ENCODE peak calls at places on chromosomes 16 and 17, in nine cellular contexts. K, R, G, E, P, T, A, Q and I are unnamed samples.

GRCh38 chr17:39676198-39676819 is 8.1 kb downstream of the PNMT start:
- DNase-seq in K (no peak), R (peak), T (no peak), Q (no peak), A (no peak), P (peak), G (no peak), E (peak), I (no peak)

GRCh38 chr17:83198366-83199341 is 119.2 kb downstream of the METRNL start:
- DNase-seq in T (no peak), R (no peak), G (no peak), K (no peak), A (no peak), E (no peak), Q (no peak), P (no peak), I (peak)

GRCh38 chr16:10368984-10369551 is 16.8 kb upstream of the ATF7IP2 start:
- DNase-seq in E (no peak), T (no peak), G (no peak), K (no peak), A (peak), R (no peak), P (no peak), Q (no peak), I (no peak)

GRCh38 chr17:77798481-77798880 is 160.0 kb upstream of the TNRC6C start:
- DNase-seq in R (no peak), T (no peak), K (no peak), P (no peak), G (no peak), Q (no peak), E (no peak), A (no peak), I (no peak)

GRCh38 chr16:25007284-25007984 is 7.7 kb downstream of the ARHGAP17 start:
- DNase-seq in G (no peak), P (no peak), K (peak), A (peak), E (no peak), R (no peak), T (no peak), Q (no peak), I (no peak)

GRCh38 chr17:2176484-2177175 is 121.7 kb downstream of the HIC1 start:
- DNase-seq in R (no peak), P (no peak), G (no peak), K (no peak), Q (no peak), T (no peak), E (no peak), A (no peak), I (no peak)

GRCh38 chr17:63364387-63364786 is 81.7 kb downstream of the CYB561 start:
- DNase-seq in T (no peak), P (no peak), Q (peak), G (no peak), K (peak), R (no peak), A (peak), E (no peak), I (no peak)

GRCh38 chr16:50771366-50771765 is 29.5 kb downstream of the CYLD start:
- DNase-seq in K (peak), R (no peak), P (no peak), G (no peak), A (peak), T (no peak), Q (peak), E (no peak), I (no peak)

GRCh38 chr16:27844826-27845225 is 218.7 kb downstream of the GSG1L start:
- DNase-seq in Q (no peak), R (no peak), A (no peak), K (no peak), G (no peak), P (no peak), T (no peak), E (no peak), I (peak)

GRCh38 chr16:4733211-4733742 is 794 bp downstream of the ANKS3 start:
- DNase-seq in K (no peak), R (no peak), A (no peak), Q (no peak), T (no peak), G (no peak), E (no peak), P (no peak), I (no peak)
- TF ChIP-seq CTCF in K (no peak), R (no peak), A (no peak), Q (no peak), T (no peak), G (no peak), E (no peak), P (no peak), I (no peak)

GRCh38 chr16:81096715-81097208 is 567 bp upstream of the GCSH start:
- DNase-seq in E (peak), Q (no peak), P (no peak), K (no peak), R (no peak), G (no peak), A (no peak), T (no peak), I (peak)
- H3K4me3 ChIP-seq in E (peak), Q (peak), P (no peak), K (peak), R (no peak), G (peak), A (peak), T (peak), I (no peak)

GRCh38 chr16:73023320-73023719 is 24.6 kb downstream of the ZFHX3 start:
- DNase-seq in P (no peak), E (no peak), Q (no peak), A (no peak), K (no peak), R (no peak), T (no peak), G (no peak), I (no peak)
- TF ChIP-seq CTCF in P (no peak), E (no peak), Q (no peak), A (no peak), K (no peak), R (no peak), T (no peak), G (no peak), I (no peak)

GRCh38 chr17:8488491-8488890 is 52.8 kb downstream of the NDEL1 start:
- DNase-seq in T (no peak), R (no peak), P (no peak), A (no peak), K (no peak), G (no peak), E (no peak), Q (no peak), I (no peak)
- H3K4me3 ChIP-seq in T (no peak), R (no peak), P (no peak), A (no peak), K (no peak), G (no peak), E (no peak), Q (no peak), I (no peak)